ENCODE peak calls at places on chromosome 15, in six cellular contexts. E, I, S, H, X and O are unnamed samples.

GRCh38 chr15:47887181-47887580 is 169.9 kb downstream of the SEMA6D start:
- DNase-seq in E (no peak), I (no peak), S (no peak), H (no peak), X (no peak), O (no peak)

GRCh38 chr15:57319226-57319918 is 56.9 kb upstream of the CGNL1 start:
- DNase-seq in E (no peak), I (no peak), S (no peak), H (no peak), X (no peak), O (no peak)

GRCh38 chr15:73165844-73166243 is 113.6 kb downstream of the NEO1 start:
- DNase-seq in E (no peak), I (no peak), S (no peak), H (no peak), X (no peak), O (no peak)

GRCh38 chr15:34828145-34828911 is 33.0 kb upstream of the ACTC1 start:
- DNase-seq in E (no peak), I (no peak), S (no peak), H (no peak), X (no peak), O (no peak)

GRCh38 chr15:59491062-59491461 is 53.1 kb downstream of the FAM81A start:
- DNase-seq in E (peak; percentile 5), I (no peak), S (peak; percentile 76), H (no peak), X (no peak), O (no peak)

GRCh38 chr15:69543681-69544080 is 91.1 kb downstream of the RPLP1 start:
- DNase-seq in E (no peak), I (no peak), S (no peak), H (no peak), X (no peak), O (no peak)

GRCh38 chr15:58690703-58691102 is 58.8 kb downstream of the ADAM10 start:
- DNase-seq in E (no peak), I (no peak), S (no peak), H (no peak), X (no peak), O (no peak)

GRCh38 chr15:26081758-26082068 is 218.6 kb upstream of the ATP10A start:
- DNase-seq in E (no peak), I (no peak), S (no peak), H (no peak), X (no peak), O (no peak)

GRCh38 chr15:66080791-66081475 is 172.6 kb downstream of the MEGF11 start:
- DNase-seq in E (no peak), I (peak; percentile 40), S (no peak), H (peak; percentile 51), X (no peak), O (no peak)

GRCh38 chr15:81880314-81880713 is 165.5 kb downstream of the MEX3B start:
- DNase-seq in E (no peak), I (no peak), S (no peak), H (no peak), X (no peak), O (no peak)

GRCh38 chr15:80068578-80068977 is 9.1 kb downstream of the ZFAND6 start:
- DNase-seq in E (no peak), I (no peak), S (no peak), H (no peak), X (no peak), O (no peak)

GRCh38 chr15:25179673-25180511 is 225.1 kb downstream of the SNRPN start:
- DNase-seq in E (peak; percentile 2), I (no peak), S (no peak), H (peak; percentile 15), X (no peak), O (peak; percentile 7)

GRCh38 chr15:47503884-47504283 is 213.4 kb upstream of the SEMA6D start:
- DNase-seq in E (no peak), I (no peak), S (no peak), H (no peak), X (no peak), O (no peak)

GRCh38 chr15:34514251-34514760 is 69.1 kb downstream of the GOLGA8B start:
- DNase-seq in E (peak; percentile 54), I (peak; percentile 21), S (peak; percentile 56), H (no peak), X (no peak), O (peak; percentile 25)

GRCh38 chr15:62107561-62108110 is 40.9 kb downstream of the C2CD4A start:
- DNase-seq in E (no peak), I (peak; percentile 26), S (no peak), H (no peak), X (no peak), O (no peak)

GRCh38 chr15:60374628-60375081 is 23.1 kb downstream of the ANXA2 start:
- DNase-seq in E (no peak), I (peak; percentile 100), S (peak; percentile 60), H (peak; percentile 77), X (no peak), O (peak; percentile 64)

GRCh38 chr15:100263031-100263430 is 78.7 kb downstream of the ADAMTS17 start:
- DNase-seq in E (no peak), I (no peak), S (no peak), H (no peak), X (no peak), O (no peak)

GRCh38 chr15:68311859-68312557 is 34.5 kb downstream of the FEM1B start:
- DNase-seq in E (no peak), I (no peak), S (no peak), H (no peak), X (no peak), O (no peak)

GRCh38 chr15:57527382-57528091 is 64.2 kb upstream of the MYZAP start:
- DNase-seq in E (peak; percentile 58), I (peak; percentile 89), S (peak; percentile 76), H (peak; percentile 58), X (peak; percentile 71), O (no peak)

GRCh38 chr15:59251001-59251845 is 44.6 kb downstream of the LDHAL6B start:
- DNase-seq in E (no peak), I (no peak), S (no peak), H (no peak), X (no peak), O (no peak)

GRCh38 chr15:80974914-80975313 is 14.7 kb downstream of the MESD start:
- DNase-seq in E (no peak), I (no peak), S (no peak), H (no peak), X (no peak), O (no peak)

GRCh38 chr15:62021991-62022600 is 38.2 kb downstream of the VPS13C start:
- DNase-seq in E (no peak), I (peak; percentile 23), S (no peak), H (no peak), X (no peak), O (no peak)

GRCh38 chr15:76994001-76994400 is 925 bp upstream of the PSTPIP1 start:
- DNase-seq in E (no peak), I (peak; percentile 43), S (no peak), H (no peak), X (no peak), O (peak; percentile 55)
- H3K4me1 ChIP-seq in E (peaks cover 19% of the 10 kb centered on the region), I (peaks cover 15% of the 10 kb centered on the region), S (no peaks in the 10 kb centered on the region), H (no peaks in the 10 kb centered on the region), X (no peaks in the 10 kb centered on the region), O (peaks cover 6% of the 10 kb centered on the region)

GRCh38 chr15:94238539-94239118 is 7.3 kb downstream of the MCTP2 start:
- DNase-seq in E (no peak), I (no peak), S (no peak), H (no peak), X (no peak), O (no peak)
- H3K4me1 ChIP-seq in E (no peaks in the 10 kb centered on the region), I (no peaks in the 10 kb centered on the region), S (no peaks in the 10 kb centered on the region), H (no peaks in the 10 kb centered on the region), X (no peaks in the 10 kb centered on the region), O (no peaks in the 10 kb centered on the region)

DNA sequence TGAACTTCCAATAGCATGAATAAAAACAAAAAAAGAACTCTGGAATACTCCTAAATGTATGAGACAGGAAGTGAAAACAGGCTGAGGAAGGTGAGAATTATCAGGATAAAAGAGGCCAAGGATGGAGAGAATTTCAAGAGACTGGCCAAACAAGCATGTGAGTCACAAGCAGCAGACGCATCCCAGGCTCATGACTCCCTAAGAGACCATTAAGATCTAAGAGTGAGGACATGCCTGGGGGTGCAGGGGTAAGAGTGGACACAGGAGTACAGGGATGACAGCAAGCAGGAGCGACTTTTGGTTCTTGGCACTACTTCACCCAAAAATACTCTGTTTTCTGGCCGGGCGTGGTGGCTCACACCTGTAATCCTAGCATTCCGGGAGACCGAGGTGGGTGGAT is 7.1 kb downstream of the SCAMP2 start:
- DNase-seq in E (no peak), I (peak; percentile 55), S (no peak), H (no peak), X (no peak), O (no peak)
- H3K4me1 ChIP-seq in E (peaks cover 58% of the 10 kb centered on the region), I (peaks cover 61% of the 10 kb centered on the region), S (peaks cover 28% of the 10 kb centered on the region), H (peaks cover 46% of the 10 kb centered on the region), X (no peaks in the 10 kb centered on the region), O (peaks cover 58% of the 10 kb centered on the region)

GRCh38 chr15:78934063-78935023 is 10.5 kb downstream of the CTSH start:
- DNase-seq in E (peak; percentile 52), I (no peak), S (no peak), H (no peak), X (no peak), O (no peak)

GRCh38 chr15:78932216-78932808 is 12.5 kb downstream of the CTSH start:
- DNase-seq in E (no peak), I (no peak), S (no peak), H (no peak), X (no peak), O (no peak)

GRCh38 chr15:78938608-78939488 is 6.0 kb downstream of the CTSH start:
- DNase-seq in E (no peak), I (no peak), S (no peak), H (no peak), X (no peak), O (no peak)

GRCh38 chr15:78933187-78934062 is 11.4 kb downstream of the CTSH start:
- DNase-seq in E (no peak), I (no peak), S (no peak), H (no peak), X (no peak), O (no peak)

DNA sequence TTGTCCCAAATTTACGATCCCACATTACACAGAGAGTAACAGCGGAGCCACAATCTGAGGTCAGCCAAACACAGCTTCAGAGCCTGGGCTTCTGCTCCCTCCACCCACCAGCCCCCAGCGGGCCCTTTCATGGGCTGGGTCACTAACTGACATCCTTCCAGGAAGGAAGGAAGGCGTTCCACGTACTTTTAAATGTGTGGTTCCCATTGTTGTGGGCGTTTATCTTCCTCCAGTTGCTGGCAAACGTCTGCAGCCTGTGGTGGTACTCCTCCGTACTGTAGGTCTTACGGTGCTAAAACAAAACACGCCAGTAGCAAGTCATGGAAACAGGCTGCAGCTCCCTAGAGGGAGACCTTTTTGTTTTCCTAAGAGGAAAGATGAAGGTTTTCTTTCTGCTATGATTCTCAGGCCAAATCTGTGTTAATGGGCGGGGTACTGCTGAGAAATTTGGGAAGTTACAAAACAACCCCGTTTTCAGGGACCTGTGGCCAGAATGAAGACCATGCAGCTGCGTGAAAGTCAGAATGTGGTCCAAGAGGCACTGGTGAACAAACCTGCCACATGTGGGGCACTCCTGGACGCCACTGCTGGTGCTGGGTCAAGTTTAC is 7.6 kb downstream of the CTSH start:
- DNase-seq in E (peak; percentile 77), I (no peak), S (no peak), H (no peak), X (no peak), O (no peak)
- H3K4me1 ChIP-seq in E (peaks cover 71% of the 10 kb centered on the region), I (no peaks in the 10 kb centered on the region), S (no peaks in the 10 kb centered on the region), H (no peaks in the 10 kb centered on the region), X (no peaks in the 10 kb centered on the region), O (no peaks in the 10 kb centered on the region)